ENCODE peak calls at places on chromosomes 11 and 22, in nine cellular contexts. H is foreskin fibroblast; Z is activated CD4-positive, alpha-beta T cell treated with anti-CD3 and anti-CD28 coated beads, Interleukin-2, amount 50 U/mL, for 48 hours; D is NB4; E is HAP-1; S is stimulated activated CD4-positive, alpha-beta T cell treated with anti-CD3 and anti-CD28 coated beads, Interleukin-2, amount 100 ng/mL, for 24 hours; A is Kasumi-1; J is GM23248; V is mesothelial cell of epicardium. M is an unnamed sample.

GRCh38 chr22:32203181-32204105 is 1.4 kb downstream of the RFPL2 start:
- DNase-seq in H (no peak), Z (no peak), D (peak), E (no peak), S (peak), A (no peak), J (no peak), V (no peak), M (no peak)

GRCh38 chr22:45224988-45225731 is 15.5 kb downstream of the KIAA0930 start:
- DNase-seq in H (no peak), Z (no peak), D (no peak), E (no peak), S (no peak), A (no peak), J (no peak), V (no peak), M (no peak)

GRCh38 chr22:37905534-37906363 is at the start of gene MICALL1:
- DNase-seq in H (peak), Z (peak), D (peak), E (peak), S (peak), A (no peak), J (peak), V (peak), M (no peak)

GRCh38 chr22:23204541-23205157 is 24.3 kb downstream of the BCR start:
- DNase-seq in H (no peak), Z (no peak), D (no peak), E (no peak), S (no peak), A (no peak), J (peak), V (no peak), M (no peak)

GRCh38 chr11:80958414-80958813 is 1517.6 kb upstream of the TENM4 start:
- DNase-seq in H (peak), Z (no peak), D (peak), E (no peak), S (no peak), A (no peak), J (peak), V (no peak), M (no peak)

GRCh38 chr11:1150769-1151365 is 6.9 kb upstream of the MUC5AC start:
- DNase-seq in H (peak), Z (no peak), D (peak), E (no peak), S (no peak), A (peak), J (peak), V (no peak), M (no peak)

GRCh38 chr11:133134561-133135173 is 397.6 kb downstream of the OPCML start:
- DNase-seq in H (no peak), Z (peak), D (peak), E (peak), S (peak), A (peak), J (peak), V (peak), M (peak)

GRCh38 chr22:50271519-50271970 is 1.4 kb upstream of the MAPK11 start:
- DNase-seq in H (no peak), Z (peak), D (peak), E (peak), S (peak), A (no peak), J (peak), V (peak), M (no peak)

GRCh38 chr11:65121447-65121864 is 478 bp downstream of the FAU start:
- DNase-seq in H (no peak), Z (no peak), D (peak), E (no peak), S (no peak), A (no peak), J (peak), V (no peak), M (no peak)

GRCh38 chr11:71184421-71185210 is 67.8 kb downstream of the SHANK2 start:
- DNase-seq in H (no peak), Z (no peak), D (no peak), E (no peak), S (no peak), A (no peak), J (no peak), V (no peak), M (no peak)

GRCh38 chr11:95413761-95414160 is 182.8 kb upstream of the SESN3 start:
- DNase-seq in H (no peak), Z (no peak), D (no peak), E (no peak), S (no peak), A (no peak), J (no peak), V (no peak), M (no peak)

GRCh38 chr22:17201285-17201945 is 17.8 kb downstream of the ADA2 start:
- DNase-seq in H (no peak), Z (no peak), D (peak), E (peak), S (no peak), A (no peak), J (peak), V (no peak), M (no peak)

GRCh38 chr22:22833488-22833887 is 54.1 kb upstream of the IGLL5 start:
- DNase-seq in H (no peak), Z (no peak), D (no peak), E (no peak), S (no peak), A (no peak), J (no peak), V (no peak), M (no peak)

GRCh38 chr22:28408702-28409101 is 270.9 kb downstream of the TTC28 start:
- DNase-seq in H (no peak), Z (no peak), D (no peak), E (no peak), S (no peak), A (no peak), J (no peak), V (no peak), M (no peak)

GRCh38 chr11:6654281-6655019 is 1.2 kb downstream of the DCHS1 start:
- DNase-seq in H (no peak), Z (no peak), D (no peak), E (no peak), S (no peak), A (no peak), J (no peak), V (no peak), M (no peak)

GRCh38 chr11:115117931-115118479 is 386.2 kb downstream of the CADM1 start:
- DNase-seq in H (no peak), Z (no peak), D (no peak), E (no peak), S (no peak), A (no peak), J (no peak), V (no peak), M (no peak)

GRCh38 chr22:17228725-17229126 is 9.5 kb upstream of the ADA2 start:
- DNase-seq in H (no peak), Z (no peak), D (peak), E (no peak), S (no peak), A (no peak), J (no peak), V (no peak), M (no peak)

GRCh38 chr11:92253945-92254344 is 29.3 kb downstream of the FAT3 start:
- DNase-seq in H (no peak), Z (no peak), D (peak), E (no peak), S (no peak), A (peak), J (peak), V (no peak), M (no peak)

GRCh38 chr22:38230108-38230825 is 28.5 kb downstream of the MAFF start:
- DNase-seq in H (peak), Z (peak), D (peak), E (no peak), S (peak), A (peak), J (peak), V (no peak), M (no peak)

GRCh38 chr22:31956360-31956759 is 12.0 kb downstream of the YWHAH start:
- DNase-seq in H (no peak), Z (no peak), D (no peak), E (no peak), S (no peak), A (no peak), J (no peak), V (no peak), M (no peak)

GRCh38 chr11:1205121-1205986 is 17.5 kb upstream of the MUC5B start:
- DNase-seq in H (no peak), Z (no peak), D (peak), E (no peak), S (no peak), A (no peak), J (no peak), V (peak), M (no peak)

GRCh38 chr11:6604081-6604626 is 580 bp downstream of the ILK start:
- DNase-seq in H (peak), Z (peak), D (peak), E (peak), S (peak), A (peak), J (peak), V (no peak), M (peak)

GRCh38 chr22:19086944-19087343 is 35.3 kb downstream of the DGCR2 start:
- DNase-seq in H (peak), Z (no peak), D (peak), E (no peak), S (no peak), A (no peak), J (peak), V (no peak), M (no peak)

GRCh38 chr11:6544921-6545850 is 48.1 kb downstream of the DNHD1 start:
- DNase-seq in H (peak), Z (no peak), D (no peak), E (no peak), S (no peak), A (no peak), J (peak), V (no peak), M (no peak)

GRCh38 chr11:113991718-113992458 is 17.0 kb downstream of the HTR3A start:
- DNase-seq in H (peak), Z (no peak), D (no peak), E (peak), S (no peak), A (no peak), J (no peak), V (no peak), M (no peak)